ENCODE peak calls at places on chromosome 15, in seven cellular contexts. One of them, this sample, is unnamed.

GRCh38 chr15:89673162-89673506 is 6.0 kb downstream of the PLIN1 start:
- DNase-seq in left lung: no peak
- DNase-seq in stomach: no peak
- DNase-seq in astrocyte: no peak
- DNase-seq in IMR-90: no peak
- DNase-seq in adrenal gland: no peak
- DNase-seq in Peyer's patch: peak; percentile 49
- DNase-seq in this sample: no peak

GRCh38 chr15:68271854-68272471 is 5.6 kb upstream of the FEM1B start:
- DNase-seq in astrocyte: peak; percentile 91
- DNase-seq in left lung: no peak
- DNase-seq in adrenal gland: peak; percentile 69
- DNase-seq in Peyer's patch: no peak
- DNase-seq in IMR-90: peak; percentile 92
- DNase-seq in stomach: no peak
- DNase-seq in this sample: peak; percentile 87

GRCh38 chr15:49927462-49927861 is 191.6 kb downstream of the ATP8B4 start:
- DNase-seq in left lung: no peak
- DNase-seq in adrenal gland: no peak
- DNase-seq in astrocyte: peak; percentile 22
- DNase-seq in stomach: no peak
- DNase-seq in Peyer's patch: no peak
- DNase-seq in IMR-90: peak; percentile 62
- DNase-seq in this sample: peak; percentile 37

GRCh38 chr15:90479656-90480055 is 50.1 kb upstream of the CRTC3 start:
- DNase-seq in Peyer's patch: no peak
- DNase-seq in IMR-90: peak; percentile 8
- DNase-seq in astrocyte: peak; percentile 89
- DNase-seq in left lung: no peak
- DNase-seq in adrenal gland: no peak
- DNase-seq in stomach: peak; percentile 34
- DNase-seq in this sample: no peak

GRCh38 chr15:71093089-71094024 is 21.9 kb upstream of the THSD4 start:
- DNase-seq in IMR-90: peak; percentile 82
- DNase-seq in left lung: no peak
- DNase-seq in adrenal gland: no peak
- DNase-seq in stomach: peak; percentile 72
- DNase-seq in astrocyte: peak; percentile 90
- DNase-seq in Peyer's patch: peak; percentile 78
- DNase-seq in this sample: peak; percentile 85

GRCh38 chr15:79084308-79084968 is 6.1 kb downstream of the RASGRF1 start:
- DNase-seq in stomach: no peak
- DNase-seq in adrenal gland: no peak
- DNase-seq in astrocyte: no peak
- DNase-seq in IMR-90: no peak
- DNase-seq in left lung: no peak
- DNase-seq in Peyer's patch: peak; percentile 29
- DNase-seq in this sample: no peak

GRCh38 chr15:25801586-25802284 is 61.4 kb downstream of the ATP10A start:
- DNase-seq in stomach: no peak
- DNase-seq in IMR-90: no peak
- DNase-seq in astrocyte: no peak
- DNase-seq in adrenal gland: no peak
- DNase-seq in Peyer's patch: no peak
- DNase-seq in left lung: no peak
- DNase-seq in this sample: no peak

GRCh38 chr15:70538278-70538677 is 225.1 kb downstream of the UACA start:
- DNase-seq in Peyer's patch: no peak
- DNase-seq in stomach: no peak
- DNase-seq in adrenal gland: no peak
- DNase-seq in left lung: no peak
- DNase-seq in astrocyte: no peak
- DNase-seq in IMR-90: no peak
- DNase-seq in this sample: no peak

GRCh38 chr15:76863693-76864092 is 41.4 kb downstream of the SCAPER start:
- DNase-seq in astrocyte: no peak
- DNase-seq in adrenal gland: no peak
- DNase-seq in left lung: no peak
- DNase-seq in Peyer's patch: no peak
- DNase-seq in IMR-90: no peak
- DNase-seq in stomach: no peak
- DNase-seq in this sample: no peak

GRCh38 chr15:53534105-53534839 is 225.2 kb downstream of the WDR72 start:
- DNase-seq in left lung: no peak
- DNase-seq in astrocyte: no peak
- DNase-seq in adrenal gland: no peak
- DNase-seq in stomach: no peak
- DNase-seq in IMR-90: no peak
- DNase-seq in Peyer's patch: no peak
- DNase-seq in this sample: no peak

GRCh38 chr15:44029940-44030568 is 165.0 kb downstream of the FRMD5 start:
- DNase-seq in stomach: no peak
- DNase-seq in adrenal gland: no peak
- DNase-seq in left lung: no peak
- DNase-seq in Peyer's patch: no peak
- DNase-seq in IMR-90: peak; percentile 60
- DNase-seq in astrocyte: peak; percentile 55
- DNase-seq in this sample: peak; percentile 60

GRCh38 chr15:79875213-79875612 is 21.6 kb downstream of the MTHFS start:
- DNase-seq in adrenal gland: no peak
- DNase-seq in Peyer's patch: no peak
- DNase-seq in IMR-90: no peak
- DNase-seq in left lung: no peak
- DNase-seq in stomach: no peak
- DNase-seq in astrocyte: no peak
- DNase-seq in this sample: no peak

GRCh38 chr15:30062881-30063280 is 19.9 kb upstream of the GOLGA8J start:
- DNase-seq in left lung: no peak
- DNase-seq in Peyer's patch: no peak
- DNase-seq in adrenal gland: no peak
- DNase-seq in IMR-90: no peak
- DNase-seq in stomach: no peak
- DNase-seq in astrocyte: peak; percentile 60
- DNase-seq in this sample: no peak

GRCh38 chr15:100461049-100461448 is 67.7 kb downstream of the CERS3 start:
- DNase-seq in left lung: no peak
- DNase-seq in stomach: no peak
- DNase-seq in astrocyte: no peak
- DNase-seq in Peyer's patch: no peak
- DNase-seq in IMR-90: no peak
- DNase-seq in adrenal gland: no peak
- DNase-seq in this sample: no peak

GRCh38 chr15:89611317-89611716 is 36.0 kb downstream of the TICRR start:
- DNase-seq in Peyer's patch: no peak
- DNase-seq in IMR-90: no peak
- DNase-seq in adrenal gland: no peak
- DNase-seq in astrocyte: no peak
- DNase-seq in left lung: no peak
- DNase-seq in stomach: no peak
- DNase-seq in this sample: no peak

GRCh38 chr15:81332326-81332725 is 8.4 kb upstream of the STARD5 start:
- DNase-seq in stomach: no peak
- DNase-seq in Peyer's patch: no peak
- DNase-seq in adrenal gland: no peak
- DNase-seq in astrocyte: no peak
- DNase-seq in IMR-90: no peak
- DNase-seq in left lung: no peak
- DNase-seq in this sample: no peak

GRCh38 chr15:92853222-92853621 is 46.9 kb upstream of the CHD2 start:
- DNase-seq in left lung: no peak
- DNase-seq in IMR-90: no peak
- DNase-seq in astrocyte: no peak
- DNase-seq in adrenal gland: no peak
- DNase-seq in Peyer's patch: peak; percentile 31
- DNase-seq in stomach: no peak
- DNase-seq in this sample: no peak
- H3K4me3 ChIP-seq in left lung: no peak overlapping the region
- H3K4me3 ChIP-seq in IMR-90: no peak overlapping the region
- H3K4me3 ChIP-seq in astrocyte: no peak overlapping the region
- H3K4me3 ChIP-seq in adrenal gland: no peak overlapping the region
- H3K4me3 ChIP-seq in Peyer's patch: no peak overlapping the region
- H3K4me3 ChIP-seq in stomach: no peak overlapping the region
- H3K4me3 ChIP-seq in this sample: no peak overlapping the region

GRCh38 chr15:45253330-45253729 is 1.3 kb downstream of the SLC28A2 start:
- DNase-seq in Peyer's patch: no peak
- DNase-seq in stomach: no peak
- DNase-seq in left lung: no peak
- DNase-seq in adrenal gland: no peak
- DNase-seq in IMR-90: no peak
- DNase-seq in astrocyte: no peak
- DNase-seq in this sample: no peak
- TF ChIP-seq CTCF in Peyer's patch: no peak
- TF ChIP-seq CTCF in stomach: no peak
- TF ChIP-seq CTCF in left lung: no peak
- TF ChIP-seq CTCF in adrenal gland: peak; percentile 10
- TF ChIP-seq CTCF in IMR-90: peak; percentile 6
- TF ChIP-seq CTCF in astrocyte: no peak
- TF ChIP-seq CTCF in this sample: no peak

GRCh38 chr15:65067645-65068416 is at the start of gene RASL12:
- DNase-seq in stomach: no peak
- DNase-seq in Peyer's patch: no peak
- DNase-seq in left lung: no peak
- DNase-seq in IMR-90: no peak
- DNase-seq in adrenal gland: no peak
- DNase-seq in astrocyte: no peak
- DNase-seq in this sample: no peak

GRCh38 chr15:65066635-65067333 is 1.0 kb downstream of the RASL12 start:
- DNase-seq in Peyer's patch: no peak
- DNase-seq in left lung: no peak
- DNase-seq in IMR-90: no peak
- DNase-seq in stomach: no peak
- DNase-seq in adrenal gland: no peak
- DNase-seq in astrocyte: no peak
- DNase-seq in this sample: no peak

GRCh38 chr15:65067334-65067644 is 502 bp downstream of the RASL12 start:
- DNase-seq in stomach: no peak
- DNase-seq in left lung: no peak
- DNase-seq in astrocyte: no peak
- DNase-seq in adrenal gland: no peak
- DNase-seq in IMR-90: no peak
- DNase-seq in Peyer's patch: no peak
- DNase-seq in this sample: no peak

GRCh38 chr15:65068436-65068835 is 645 bp upstream of the RASL12 start:
- DNase-seq in astrocyte: no peak
- DNase-seq in stomach: no peak
- DNase-seq in Peyer's patch: no peak
- DNase-seq in IMR-90: no peak
- DNase-seq in left lung: peak; percentile 27
- DNase-seq in adrenal gland: no peak
- DNase-seq in this sample: peak; percentile 39

GRCh38 chr15:65066001-65066634 is 1.7 kb downstream of the RASL12 start:
- DNase-seq in adrenal gland: no peak
- DNase-seq in astrocyte: peak; percentile 36
- DNase-seq in stomach: no peak
- DNase-seq in left lung: no peak
- DNase-seq in IMR-90: peak; percentile 36
- DNase-seq in Peyer's patch: no peak
- DNase-seq in this sample: no peak
- H3K4me3 ChIP-seq in adrenal gland: no peak overlapping the region
- H3K4me3 ChIP-seq in astrocyte: no peak overlapping the region
- H3K4me3 ChIP-seq in stomach: peak overlapping the region; percentile 51
- H3K4me3 ChIP-seq in left lung: peak overlapping the region; percentile 28
- H3K4me3 ChIP-seq in IMR-90: no peak overlapping the region
- H3K4me3 ChIP-seq in Peyer's patch: no peak overlapping the region
- H3K4me3 ChIP-seq in this sample: peak overlapping the region; percentile 84

DNA sequence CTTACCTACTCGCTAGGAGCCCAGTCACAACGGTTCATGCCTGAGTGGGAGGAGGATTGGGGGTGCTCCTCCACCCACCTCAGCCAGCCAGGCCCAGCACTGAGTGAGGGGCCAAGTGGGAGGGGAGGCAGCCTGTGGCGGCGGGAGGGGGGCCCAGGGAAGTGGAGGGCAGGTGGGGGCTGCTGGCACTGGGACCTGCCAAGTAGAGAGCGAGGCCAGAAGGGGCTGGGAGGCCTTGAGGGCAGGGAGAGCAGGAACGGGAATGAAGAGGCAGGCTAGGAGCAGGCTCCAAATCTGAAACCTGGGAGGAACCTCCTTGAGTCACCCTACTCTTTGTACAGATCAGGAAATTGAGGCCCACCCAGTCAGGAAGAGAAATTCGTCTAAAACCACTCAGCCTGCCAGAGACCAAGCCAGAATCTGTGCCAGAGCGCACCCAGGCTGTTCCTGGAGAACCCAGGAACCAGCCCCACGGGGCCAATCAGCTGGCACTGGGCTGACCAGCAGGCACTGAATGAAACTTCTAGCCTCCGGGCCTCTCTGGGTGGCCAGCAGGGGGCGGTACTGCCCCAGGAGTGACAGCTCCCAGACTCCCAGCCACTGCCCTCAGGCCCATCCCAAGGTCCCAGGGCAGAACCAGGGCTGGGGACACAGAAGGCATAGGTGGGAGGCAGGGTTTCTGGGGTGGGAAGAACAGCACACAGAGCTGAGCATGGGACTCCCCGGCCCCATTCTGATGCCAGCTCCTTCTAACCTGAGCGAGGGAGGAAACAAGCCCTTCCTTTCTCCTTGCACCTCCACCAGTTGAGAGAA is 14.8 kb upstream of the CYP11A1 start:
- DNase-seq in IMR-90: peak; percentile 75
- DNase-seq in astrocyte: no peak
- DNase-seq in left lung: peak; percentile 87
- DNase-seq in Peyer's patch: peak; percentile 94
- DNase-seq in adrenal gland: peak; percentile 90
- DNase-seq in stomach: peak; percentile 91
- DNase-seq in this sample: peak; percentile 72
- TF ChIP-seq CTCF in IMR-90: peak; percentile 97
- TF ChIP-seq CTCF in astrocyte: peak; percentile 81
- TF ChIP-seq CTCF in left lung: peak; percentile 98
- TF ChIP-seq CTCF in Peyer's patch: peak; percentile 91
- TF ChIP-seq CTCF in adrenal gland: peak; percentile 96
- TF ChIP-seq CTCF in stomach: peak; percentile 97
- TF ChIP-seq CTCF in this sample: peak; percentile 95